ENCODE peak calls at places on chromosomes 3 and 15, in four cellular contexts. A is ecto neural progenitor cell, X is T-helper 1 cell, U is GM20000. Y is an unnamed sample.

GRCh38 chr3:197364410-197365071 is 66.1 kb upstream of the DLG1 start:
- DNase-seq in U (no peak), X (no peak), A (no peak), Y (no peak)

GRCh38 chr15:71660501-71660900 is 149.9 kb upstream of the NR2E3 start:
- DNase-seq in A (no peak), U (no peak), X (no peak), Y (no peak)

GRCh38 chr3:197520311-197521276 is 35.2 kb downstream of the BDH1 start:
- DNase-seq in A (peak), U (no peak), X (no peak), Y (no peak)

GRCh38 chr3:120170223-120170622 is 76.0 kb upstream of the GSK3B start:
- DNase-seq in X (no peak), U (no peak), A (no peak), Y (no peak)

GRCh38 chr3:9669720-9670432 is 20.6 kb downstream of the MTMR14 start:
- DNase-seq in U (no peak), A (no peak), X (no peak), Y (no peak)

GRCh38 chr3:33543600-33543999 is 103.4 kb upstream of the UBP1 start:
- DNase-seq in X (no peak), U (no peak), A (no peak), Y (no peak)

GRCh38 chr15:62719316-62719715 is 323.2 kb upstream of the TPM1 start:
- DNase-seq in X (no peak), A (no peak), U (no peak), Y (no peak)

GRCh38 chr3:119628390-119628789 is 30.7 kb downstream of the PLA1A start:
- DNase-seq in X (no peak), A (no peak), U (no peak), Y (no peak)

GRCh38 chr3:110858549-110858948 is 213.1 kb upstream of the NECTIN3 start:
- DNase-seq in A (no peak), X (no peak), U (no peak), Y (no peak)

GRCh38 chr3:143239026-143239425 is 119.5 kb downstream of the CHST2 start:
- DNase-seq in U (no peak), X (no peak), A (no peak), Y (no peak)

GRCh38 chr3:78139166-78139565 is 1099.3 kb downstream of the ROBO2 start:
- DNase-seq in A (no peak), X (no peak), U (no peak), Y (no peak)

GRCh38 chr15:50181206-50181982 is 602 bp upstream of the SLC27A2 start:
- DNase-seq in X (no peak), A (no peak), U (no peak), Y (no peak)

GRCh38 chr3:122984650-122985049 is 42.9 kb downstream of the SEMA5B start:
- DNase-seq in X (no peak), U (no peak), A (no peak), Y (no peak)

GRCh38 chr15:98518823-98519561 is 129.3 kb upstream of the IGF1R start:
- DNase-seq in U (peak), A (peak), X (peak), Y (peak)

GRCh38 chr15:63490345-63491034 is 13.9 kb upstream of the USP3 start:
- DNase-seq in A (no peak), U (no peak), X (no peak), Y (no peak)

GRCh38 chr15:98817745-98818144 is 169.4 kb downstream of the IGF1R start:
- DNase-seq in X (no peak), A (no peak), U (no peak), Y (no peak)

GRCh38 chr3:21435871-21436270 is 315.1 kb downstream of the ZNF385D start:
- DNase-seq in U (no peak), X (no peak), A (no peak), Y (no peak)

GRCh38 chr3:166829896-166830295 is 550.2 kb downstream of the ZBBX start:
- DNase-seq in A (no peak), U (no peak), X (no peak), Y (no peak)

GRCh38 chr15:77107531-77108355 is 36.8 kb upstream of the TSPAN3 start:
- DNase-seq in X (peak), U (peak), A (peak), Y (peak)

GRCh38 chr15:71282086-71282485 is 166.8 kb downstream of the THSD4 start:
- DNase-seq in A (no peak), U (no peak), X (no peak), Y (no peak)

Y was measured in GM13977.